ENCODE peak calls at places on chromosomes 1 and 21, in five cellular contexts. V is brain microvascular endothelial cell, T is left ventricle myocardium inferior, L is T-cell, H is mammary epithelial cell. S is an unnamed sample.

GRCh38 chr1:156319664-156320063 is 18.4 kb downstream of the CCT3 start:
- DNase-seq in V (peak; percentile 29), T (no peak), L (peak; percentile 11), H (no peak), S (peak; percentile 37)

GRCh38 chr1:64163972-64164371 is 39.5 kb upstream of the UBE2U start:
- DNase-seq in V (no peak), T (no peak), L (no peak), H (peak; percentile 26), S (peak; percentile 32)

GRCh38 chr1:94803517-94804441 is 16.4 kb upstream of the SLC44A3 start:
- DNase-seq in V (no peak), T (no peak), L (no peak), H (peak; percentile 34), S (no peak)

GRCh38 chr1:31772669-31773248 is 8.6 kb upstream of the ADGRB2 start:
- DNase-seq in V (no peak), T (no peak), L (no peak), H (no peak), S (no peak)

GRCh38 chr21:33028759-33029511 is 3.2 kb downstream of the OLIG2 start:
- DNase-seq in V (no peak), T (no peak), L (peak; percentile 31), H (no peak), S (no peak)

GRCh38 chr1:42316292-42316691 is 18.7 kb downstream of the FOXJ3 start:
- DNase-seq in V (no peak), T (no peak), L (no peak), H (no peak), S (no peak)

GRCh38 chr1:112997781-112998180 is 41.8 kb upstream of the SLC16A1 start:
- DNase-seq in V (no peak), T (no peak), L (no peak), H (no peak), S (no peak)

GRCh38 chr1:22124592-22125229 is 18.2 kb downstream of the WNT4 start:
- DNase-seq in V (no peak), T (no peak), L (no peak), H (no peak), S (no peak)

GRCh38 chr1:204463125-204464060 is 31.2 kb downstream of the PIK3C2B start:
- DNase-seq in V (no peak), T (peak; percentile 58), L (no peak), H (no peak), S (no peak)

GRCh38 chr1:172779501-172779900 is 120.6 kb downstream of the FASLG start:
- DNase-seq in V (no peak), T (no peak), L (no peak), H (no peak), S (no peak)

GRCh38 chr1:40818264-40818961 is 34.8 kb downstream of the KCNQ4 start:
- DNase-seq in V (no peak), T (peak; percentile 59), L (peak; percentile 86), H (peak; percentile 41), S (no peak)

GRCh38 chr1:156386134-156386901 is 17.3 kb downstream of the RHBG start:
- DNase-seq in V (no peak), T (no peak), L (no peak), H (no peak), S (no peak)

GRCh38 chr1:65177457-65177856 is 29.5 kb downstream of the AK4 start:
- DNase-seq in V (peak; percentile 60), T (no peak), L (no peak), H (peak; percentile 93), S (peak; percentile 68)

GRCh38 chr1:158003409-158003805 is 10.0 kb downstream of the KIRREL1 start:
- DNase-seq in V (no peak), T (no peak), L (no peak), H (peak; percentile 27), S (no peak)

GRCh38 chr1:150420560-150421265 is 56.8 kb downstream of the RPRD2 start:
- DNase-seq in V (no peak), T (no peak), L (no peak), H (no peak), S (no peak)

GRCh38 chr1:218585565-218586184 is 240.5 kb downstream of the TGFB2 start:
- DNase-seq in V (peak; percentile 87), T (no peak), L (no peak), H (peak; percentile 81), S (peak; percentile 38)

GRCh38 chr21:31732891-31733520 is 1.1 kb upstream of the SCAF4 start:
- DNase-seq in V (no peak), T (no peak), L (no peak), H (no peak), S (peak; percentile 13)

GRCh38 chr1:178541829-178542553 is 29.1 kb downstream of the TEX35 start:
- DNase-seq in V (no peak), T (no peak), L (no peak), H (peak; percentile 9), S (peak; percentile 46)

S was measured in hepatic stellate cell.